ENCODE peak calls at places on chromosomes 7 and 10, in five cellular contexts. One of them, this sample, is unnamed.

GRCh38 chr10:77867124-77867715 is 59.3 kb downstream of the DLG5 start:
- DNase-seq in CD4-positive, alpha-beta memory T cell: no peak
- DNase-seq in body of pancreas: no peak
- DNase-seq in adrenal gland: no peak
- DNase-seq in A673: no peak
- DNase-seq in this sample: no peak

GRCh38 chr10:73589538-73590126 is 1.5 kb downstream of the USP54 start:
- DNase-seq in CD4-positive, alpha-beta memory T cell: no peak
- DNase-seq in body of pancreas: no peak
- DNase-seq in adrenal gland: no peak
- DNase-seq in A673: no peak
- DNase-seq in this sample: peak; percentile 27

GRCh38 chr7:139676390-139676789 is 101.4 kb downstream of the HIPK2 start:
- DNase-seq in CD4-positive, alpha-beta memory T cell: no peak
- DNase-seq in body of pancreas: no peak
- DNase-seq in adrenal gland: no peak
- DNase-seq in A673: no peak
- DNase-seq in this sample: no peak

GRCh38 chr7:64863969-64864368 is 39.1 kb upstream of the ZNF273 start:
- DNase-seq in CD4-positive, alpha-beta memory T cell: no peak
- DNase-seq in body of pancreas: no peak
- DNase-seq in adrenal gland: no peak
- DNase-seq in A673: no peak
- DNase-seq in this sample: no peak

GRCh38 chr10:61159253-61159652 is 215.3 kb upstream of the RHOBTB1 start:
- DNase-seq in CD4-positive, alpha-beta memory T cell: no peak
- DNase-seq in body of pancreas: no peak
- DNase-seq in adrenal gland: no peak
- DNase-seq in A673: peak; percentile 74
- DNase-seq in this sample: no peak

GRCh38 chr7:123004931-123005330 is 9.4 kb upstream of the TAS2R16 start:
- DNase-seq in CD4-positive, alpha-beta memory T cell: no peak
- DNase-seq in body of pancreas: no peak
- DNase-seq in adrenal gland: no peak
- DNase-seq in A673: no peak
- DNase-seq in this sample: no peak

GRCh38 chr7:128053023-128053422 is 21.8 kb upstream of the LRRC4 start:
- DNase-seq in CD4-positive, alpha-beta memory T cell: peak; percentile 19
- DNase-seq in body of pancreas: no peak
- DNase-seq in adrenal gland: no peak
- DNase-seq in A673: peak; percentile 73
- DNase-seq in this sample: no peak

GRCh38 chr7:132381742-132382472 is 194.4 kb downstream of the PLXNA4 start:
- DNase-seq in CD4-positive, alpha-beta memory T cell: no peak
- DNase-seq in body of pancreas: no peak
- DNase-seq in adrenal gland: no peak
- DNase-seq in A673: no peak
- DNase-seq in this sample: no peak

GRCh38 chr7:30873207-30873606 is 38.4 kb upstream of the AQP1 start:
- DNase-seq in CD4-positive, alpha-beta memory T cell: no peak
- DNase-seq in body of pancreas: no peak
- DNase-seq in adrenal gland: no peak
- DNase-seq in A673: no peak
- DNase-seq in this sample: no peak

GRCh38 chr7:81776159-81776558 is 6.3 kb upstream of the HGF start:
- DNase-seq in CD4-positive, alpha-beta memory T cell: no peak
- DNase-seq in body of pancreas: no peak
- DNase-seq in adrenal gland: no peak
- DNase-seq in A673: no peak
- DNase-seq in this sample: no peak

GRCh38 chr10:29946614-29946952 is 112.8 kb downstream of the JCAD start:
- DNase-seq in CD4-positive, alpha-beta memory T cell: no peak
- DNase-seq in body of pancreas: no peak
- DNase-seq in adrenal gland: no peak
- DNase-seq in A673: no peak
- DNase-seq in this sample: no peak

GRCh38 chr7:149869867-149870266 is 3.9 kb upstream of the ATP6V0E2 start:
- DNase-seq in CD4-positive, alpha-beta memory T cell: peak; percentile 76
- DNase-seq in body of pancreas: no peak
- DNase-seq in adrenal gland: no peak
- DNase-seq in A673: no peak
- DNase-seq in this sample: no peak

GRCh38 chr10:62306663-62307062 is 38.0 kb upstream of the RTKN2 start:
- DNase-seq in CD4-positive, alpha-beta memory T cell: peak; percentile 7
- DNase-seq in body of pancreas: no peak
- DNase-seq in adrenal gland: no peak
- DNase-seq in A673: no peak
- DNase-seq in this sample: peak; percentile 67

GRCh38 chr10:35605191-35605590 is at the start of gene GJD4:
- DNase-seq in CD4-positive, alpha-beta memory T cell: no peak
- DNase-seq in body of pancreas: no peak
- DNase-seq in adrenal gland: no peak
- DNase-seq in A673: no peak
- DNase-seq in this sample: peak; percentile 35

GRCh38 chr7:158351051-158351450 is 236.6 kb downstream of the PTPRN2 start:
- DNase-seq in CD4-positive, alpha-beta memory T cell: no peak
- DNase-seq in body of pancreas: no peak
- DNase-seq in adrenal gland: peak; percentile 35
- DNase-seq in A673: no peak
- DNase-seq in this sample: no peak

GRCh38 chr10:57791546-57791945 is 476.1 kb downstream of the IPMK start:
- DNase-seq in CD4-positive, alpha-beta memory T cell: no peak
- DNase-seq in body of pancreas: no peak
- DNase-seq in adrenal gland: no peak
- DNase-seq in A673: no peak
- DNase-seq in this sample: no peak

GRCh38 chr7:111198255-111198654 is 107.3 kb downstream of the LRRN3 start:
- DNase-seq in CD4-positive, alpha-beta memory T cell: no peak
- DNase-seq in body of pancreas: no peak
- DNase-seq in adrenal gland: no peak
- DNase-seq in A673: peak; percentile 3
- DNase-seq in this sample: no peak

GRCh38 chr10:100306861-100307260 is 20.4 kb upstream of the BLOC1S2 start:
- DNase-seq in CD4-positive, alpha-beta memory T cell: no peak
- DNase-seq in body of pancreas: no peak
- DNase-seq in adrenal gland: no peak
- DNase-seq in A673: no peak
- DNase-seq in this sample: no peak

GRCh38 chr7:452230-452751 is 67.4 kb downstream of the PDGFA start:
- DNase-seq in CD4-positive, alpha-beta memory T cell: no peak
- DNase-seq in body of pancreas: no peak
- DNase-seq in adrenal gland: peak; percentile 56
- DNase-seq in A673: no peak
- DNase-seq in this sample: no peak

GRCh38 chr10:28938745-28939144 is 261.4 kb downstream of the BAMBI start:
- DNase-seq in CD4-positive, alpha-beta memory T cell: no peak
- DNase-seq in body of pancreas: no peak
- DNase-seq in adrenal gland: no peak
- DNase-seq in A673: no peak
- DNase-seq in this sample: no peak

GRCh38 chr10:25017247-25017590 is 807 bp downstream of the THNSL1 start:
- DNase-seq in CD4-positive, alpha-beta memory T cell: no peak
- DNase-seq in body of pancreas: peak; percentile 15
- DNase-seq in adrenal gland: peak; percentile 59
- DNase-seq in A673: no peak
- DNase-seq in this sample: peak; percentile 56

GRCh38 chr7:121563177-121563576 is 167.1 kb upstream of the FAM3C start:
- DNase-seq in CD4-positive, alpha-beta memory T cell: no peak
- DNase-seq in body of pancreas: no peak
- DNase-seq in adrenal gland: no peak
- DNase-seq in A673: peak; percentile 37
- DNase-seq in this sample: no peak

GRCh38 chr7:36128448-36129047 is 24.5 kb upstream of the EEPD1 start:
- DNase-seq in CD4-positive, alpha-beta memory T cell: no peak
- DNase-seq in body of pancreas: peak; percentile 95
- DNase-seq in adrenal gland: peak; percentile 89
- DNase-seq in A673: peak; percentile 60
- DNase-seq in this sample: peak; percentile 76

GRCh38 chr7:41711283-41712064 is 8.6 kb upstream of the INHBA start:
- DNase-seq in CD4-positive, alpha-beta memory T cell: no peak
- DNase-seq in body of pancreas: peak; percentile 24
- DNase-seq in adrenal gland: no peak
- DNase-seq in A673: peak; percentile 36
- DNase-seq in this sample: peak; percentile 69

GRCh38 chr7:9785211-9785610 is 1188.5 kb upstream of the PHF14 start:
- DNase-seq in CD4-positive, alpha-beta memory T cell: no peak
- DNase-seq in body of pancreas: no peak
- DNase-seq in adrenal gland: no peak
- DNase-seq in A673: no peak
- DNase-seq in this sample: no peak

GRCh38 chr7:127702938-127703337 is 50.9 kb downstream of the SND1 start:
- DNase-seq in CD4-positive, alpha-beta memory T cell: no peak
- DNase-seq in body of pancreas: no peak
- DNase-seq in adrenal gland: no peak
- DNase-seq in A673: no peak
- DNase-seq in this sample: no peak

GRCh38 chr7:130874071-130874915 is 140.3 kb upstream of the KLF14 start:
- DNase-seq in CD4-positive, alpha-beta memory T cell: no peak
- DNase-seq in body of pancreas: no peak
- DNase-seq in adrenal gland: no peak
- DNase-seq in A673: no peak
- DNase-seq in this sample: no peak

GRCh38 chr7:32335107-32335506 is 155.1 kb downstream of the LSM5 start:
- DNase-seq in CD4-positive, alpha-beta memory T cell: no peak
- DNase-seq in body of pancreas: no peak
- DNase-seq in adrenal gland: no peak
- DNase-seq in A673: no peak
- DNase-seq in this sample: no peak

GRCh38 chr10:74026428-74026979 is 28.6 kb downstream of the VCL start:
- DNase-seq in CD4-positive, alpha-beta memory T cell: no peak
- DNase-seq in body of pancreas: no peak
- DNase-seq in adrenal gland: no peak
- DNase-seq in A673: no peak
- DNase-seq in this sample: no peak

GRCh38 chr10:69636626-69637550 is 6.8 kb downstream of the FAM241B start:
- DNase-seq in CD4-positive, alpha-beta memory T cell: no peak
- DNase-seq in body of pancreas: peak; percentile 40
- DNase-seq in adrenal gland: no peak
- DNase-seq in A673: peak; percentile 18
- DNase-seq in this sample: peak; percentile 44

GRCh38 chr7:150994141-150994837 is 3.5 kb downstream of the NOS3 start:
- DNase-seq in CD4-positive, alpha-beta memory T cell: no peak
- DNase-seq in body of pancreas: no peak
- DNase-seq in adrenal gland: no peak
- DNase-seq in A673: no peak
- DNase-seq in this sample: no peak

GRCh38 chr7:73504920-73505319 is 17.2 kb downstream of the BAZ1B start:
- DNase-seq in CD4-positive, alpha-beta memory T cell: no peak
- DNase-seq in body of pancreas: no peak
- DNase-seq in adrenal gland: no peak
- DNase-seq in A673: no peak
- DNase-seq in this sample: no peak

GRCh38 chr7:130277763-130278643 is 11.3 kb downstream of the CPA2 start:
- DNase-seq in CD4-positive, alpha-beta memory T cell: no peak
- DNase-seq in body of pancreas: peak; percentile 76
- DNase-seq in adrenal gland: peak; percentile 86
- DNase-seq in A673: peak; percentile 79
- DNase-seq in this sample: peak; percentile 52

GRCh38 chr7:80348221-80348620 is 163.6 kb downstream of the GNAT3 start:
- DNase-seq in CD4-positive, alpha-beta memory T cell: no peak
- DNase-seq in body of pancreas: no peak
- DNase-seq in adrenal gland: no peak
- DNase-seq in A673: no peak
- DNase-seq in this sample: no peak

GRCh38 chr7:157585113-157585861 is 248.5 kb downstream of the DNAJB6 start:
- DNase-seq in CD4-positive, alpha-beta memory T cell: no peak
- DNase-seq in body of pancreas: no peak
- DNase-seq in adrenal gland: no peak
- DNase-seq in A673: no peak
- DNase-seq in this sample: no peak

GRCh38 chr7:107993879-107994278 is 9.1 kb downstream of the LAMB1 start:
- DNase-seq in CD4-positive, alpha-beta memory T cell: no peak
- DNase-seq in body of pancreas: no peak
- DNase-seq in adrenal gland: no peak
- DNase-seq in A673: no peak
- DNase-seq in this sample: no peak

GRCh38 chr7:107995184-107996071 is 7.5 kb downstream of the LAMB1 start:
- DNase-seq in CD4-positive, alpha-beta memory T cell: no peak
- DNase-seq in body of pancreas: no peak
- DNase-seq in adrenal gland: no peak
- DNase-seq in A673: peak; percentile 98
- DNase-seq in this sample: peak; percentile 80

GRCh38 chr7:107994366-107994765 is 8.6 kb downstream of the LAMB1 start:
- DNase-seq in CD4-positive, alpha-beta memory T cell: no peak
- DNase-seq in body of pancreas: no peak
- DNase-seq in adrenal gland: no peak
- DNase-seq in A673: no peak
- DNase-seq in this sample: no peak

GRCh38 chr7:107998150-107998549 is 4.8 kb downstream of the LAMB1 start:
- DNase-seq in CD4-positive, alpha-beta memory T cell: no peak
- DNase-seq in body of pancreas: no peak
- DNase-seq in adrenal gland: no peak
- DNase-seq in A673: no peak
- DNase-seq in this sample: no peak

GRCh38 chr7:107996072-107996824 is 6.7 kb downstream of the LAMB1 start:
- DNase-seq in CD4-positive, alpha-beta memory T cell: no peak
- DNase-seq in body of pancreas: no peak
- DNase-seq in adrenal gland: no peak
- DNase-seq in A673: no peak
- DNase-seq in this sample: no peak
- H3K4me1 ChIP-seq in CD4-positive, alpha-beta memory T cell: peaks cover under 1% of the 10 kb centered on the region
- H3K4me1 ChIP-seq in body of pancreas: peaks cover 64% of the 10 kb centered on the region
- H3K4me1 ChIP-seq in adrenal gland: peaks cover 14% of the 10 kb centered on the region
- H3K4me1 ChIP-seq in A673: peaks cover 77% of the 10 kb centered on the region
- H3K4me1 ChIP-seq in this sample: peaks cover 60% of the 10 kb centered on the region

DNA sequence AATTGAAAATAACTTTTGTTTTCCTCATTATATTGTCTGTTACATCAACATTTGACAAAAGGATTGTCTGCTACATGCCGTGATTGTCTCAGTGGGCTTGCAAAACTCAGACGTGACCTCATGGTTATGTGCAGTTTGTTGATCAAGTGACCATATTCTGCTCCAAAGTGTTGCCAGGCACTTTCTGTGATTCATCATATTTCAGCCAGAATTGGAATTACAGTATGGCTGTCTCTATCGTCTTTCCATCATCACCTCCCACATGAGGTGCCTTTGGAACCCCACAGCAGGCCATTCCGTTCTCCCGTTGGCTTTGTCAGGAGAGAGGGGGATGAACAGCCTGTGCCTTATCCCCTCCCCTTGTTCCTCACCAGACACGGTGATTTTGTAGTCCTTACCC is 41.2 kb downstream of the INSYN2A start:
- DNase-seq in CD4-positive, alpha-beta memory T cell: no peak
- DNase-seq in body of pancreas: no peak
- DNase-seq in adrenal gland: no peak
- DNase-seq in A673: no peak
- DNase-seq in this sample: no peak
- H3K27ac ChIP-seq in CD4-positive, alpha-beta memory T cell: no peak overlapping the region
- H3K27ac ChIP-seq in body of pancreas: no peak overlapping the region
- H3K27ac ChIP-seq in adrenal gland: no peak overlapping the region
- H3K27ac ChIP-seq in A673: no peak overlapping the region
- H3K27ac ChIP-seq in this sample: no peak overlapping the region

GRCh38 chr7:50307368-50308012 is 3.0 kb downstream of the IKZF1 start:
- DNase-seq in CD4-positive, alpha-beta memory T cell: peak; percentile 68
- DNase-seq in body of pancreas: no peak
- DNase-seq in adrenal gland: no peak
- DNase-seq in A673: no peak
- DNase-seq in this sample: no peak
- H3K4me1 ChIP-seq in CD4-positive, alpha-beta memory T cell: peaks cover 59% of the 10 kb centered on the region
- H3K4me1 ChIP-seq in body of pancreas: peaks cover 11% of the 10 kb centered on the region
- H3K4me1 ChIP-seq in adrenal gland: no peaks in the 10 kb centered on the region
- H3K4me1 ChIP-seq in A673: peaks cover 7% of the 10 kb centered on the region
- H3K4me1 ChIP-seq in this sample: no peaks in the 10 kb centered on the region

GRCh38 chr10:91162050-91162494 is 58.4 kb upstream of the PCGF5 start:
- DNase-seq in CD4-positive, alpha-beta memory T cell: no peak
- DNase-seq in body of pancreas: peak; percentile 17
- DNase-seq in adrenal gland: peak; percentile 81
- DNase-seq in A673: no peak
- DNase-seq in this sample: no peak
- H3K27ac ChIP-seq in CD4-positive, alpha-beta memory T cell: peak overlapping the region; percentile 87
- H3K27ac ChIP-seq in body of pancreas: peak overlapping the region; percentile 98
- H3K27ac ChIP-seq in adrenal gland: peak overlapping the region; percentile 94
- H3K27ac ChIP-seq in A673: no peak overlapping the region
- H3K27ac ChIP-seq in this sample: peak overlapping the region; percentile 89